ENCODE peak calls at places on chromosomes 12 and 14, in eight cellular contexts. J is central memory CD8-positive, alpha-beta T cell; W is Panc1; G is activated naive CD8-positive, alpha-beta T cell treated with anti-CD3 and anti-CD28 coated beads, Interleukin-2, amount 10 ng/mL, durations not matched to agents 7 days and 5 days; A is activated CD8-positive, alpha-beta T cell treated with anti-CD3 and anti-CD28 coated beads, Interleukin-2, amount 10 ng/mL, durations not matched to agents 7 days and 5 days; Y is activated naive CD4-positive, alpha-beta T cell treated with anti-CD3 and anti-CD28 coated beads, Interleukin-2, amount 50 U/mL, for 72 hours; N is left ventricle myocardium superior; H is activated CD4-positive, alpha-beta T cell treated with anti-CD3 and anti-CD28 coated beads for 36 hours. S is an unnamed sample.

GRCh38 chr12:106128526-106129430 is 10.0 kb downstream of the NUAK1 start:
- ATAC-seq in J (no peak), W (no peak), G (no peak), A (no peak), Y (no peak), N (no peak), H (no peak), S (no peak)

GRCh38 chr12:24913130-24913529 is 35.8 kb downstream of the BCAT1 start:
- ATAC-seq in J (no peak), W (no peak), G (no peak), A (no peak), Y (no peak), N (no peak), H (no peak), S (no peak)

GRCh38 chr12:7929069-7929792 is 6.8 kb downstream of the SLC2A3 start:
- ATAC-seq in J (no peak), W (no peak), G (no peak), A (no peak), Y (no peak), N (no peak), H (no peak), S (no peak)

GRCh38 chr14:100442036-100442435 is 118.9 kb downstream of the SLC25A47 start:
- ATAC-seq in J (no peak), W (no peak), G (no peak), A (no peak), Y (no peak), N (no peak), H (no peak), S (no peak)

GRCh38 chr14:34614638-34615037 is 15.3 kb downstream of the SNX6 start:
- ATAC-seq in J (peak; percentile 24), W (no peak), G (peak; percentile 63), A (no peak), Y (no peak), N (no peak), H (no peak), S (no peak)

GRCh38 chr12:48002773-48003218 is 1.5 kb downstream of the COL2A1 start:
- ATAC-seq in J (no peak), W (no peak), G (no peak), A (no peak), Y (no peak), N (peak; percentile 79), H (no peak), S (no peak)

GRCh38 chr12:29039013-29039412 is 110.1 kb upstream of the FAR2 start:
- ATAC-seq in J (no peak), W (no peak), G (no peak), A (no peak), Y (no peak), N (peak; percentile 56), H (no peak), S (no peak)

GRCh38 chr14:85534435-85534834 is 4.5 kb downstream of the FLRT2 start:
- ATAC-seq in J (no peak), W (no peak), G (no peak), A (no peak), Y (no peak), N (no peak), H (no peak), S (no peak)

GRCh38 chr12:57793920-57794319 is 11.3 kb downstream of the TSFM start:
- ATAC-seq in J (no peak), W (peak; percentile 69), G (no peak), A (no peak), Y (no peak), N (no peak), H (peak; percentile 33), S (peak; percentile 70)

GRCh38 chr12:31835276-31835882 is 106.6 kb upstream of the AMN1 start:
- ATAC-seq in J (no peak), W (no peak), G (no peak), A (no peak), Y (no peak), N (no peak), H (no peak), S (no peak)

GRCh38 chr14:96056509-96057422 is 17.6 kb downstream of the C14orf132 start:
- ATAC-seq in J (no peak), W (no peak), G (no peak), A (no peak), Y (no peak), N (no peak), H (no peak), S (no peak)

GRCh38 chr14:100728962-100729361 is 2.3 kb downstream of the DLK1 start:
- ATAC-seq in J (no peak), W (no peak), G (no peak), A (no peak), Y (no peak), N (no peak), H (no peak), S (no peak)

GRCh38 chr12:54159140-54159539 is 29.6 kb downstream of the SMUG1 start:
- ATAC-seq in J (no peak), W (peak; percentile 64), G (peak; percentile 42), A (peak; percentile 69), Y (peak; percentile 88), N (no peak), H (peak; percentile 94), S (peak; percentile 65)

S was measured in activated T-helper 17 cell treated with anti-CD3 and anti-CD28 coated beads, Interleukin-2, amount 50 U/mL, for 72 hours.